ENCODE peak calls at places on chromosome 5, in five cellular contexts. F is frontal cortex, E is foreskin keratinocyte, T is cerebellar cortex, K is NCI-H1092 treated with DMSO at 0.1 percent for 48 hours. M is an unnamed sample.

GRCh38 chr5:118832974-118833373 is 155.4 kb downstream of the DTWD2 start:
- DNase-seq in F (no peak), T (no peak), E (no peak), K (no peak), M (no peak)

GRCh38 chr5:172105811-172106210 is 82.2 kb downstream of the STK10 start:
- DNase-seq in E (no peak), T (no peak), F (no peak), K (no peak), M (no peak)

GRCh38 chr5:1445313-1445894 is at the start of gene SLC6A3:
- DNase-seq in T (no peak), K (peak), F (no peak), E (no peak), M (peak)

GRCh38 chr5:180116077-180116375 is 44.5 kb upstream of the RNF130 start:
- DNase-seq in E (no peak), F (no peak), T (no peak), K (no peak), M (no peak)

GRCh38 chr5:5419291-5420210 is 2.9 kb upstream of the ICE1 start:
- DNase-seq in K (peak), F (peak), T (peak), E (peak), M (peak)

GRCh38 chr5:84623034-84623433 is 238.4 kb upstream of the EDIL3 start:
- DNase-seq in T (no peak), E (no peak), F (no peak), K (no peak), M (no peak)

GRCh38 chr5:41094871-41095270 is 23.7 kb upstream of the MROH2B start:
- DNase-seq in F (no peak), T (no peak), K (no peak), E (peak), M (no peak)

GRCh38 chr5:14298126-14298847 is 155.1 kb downstream of the TRIO start:
- DNase-seq in T (no peak), K (no peak), F (no peak), E (peak), M (no peak)

GRCh38 chr5:177232761-177233160 is 70.8 kb downstream of the RAB24 start:
- DNase-seq in E (peak), K (no peak), T (peak), F (no peak), M (no peak)

GRCh38 chr5:96453394-96453793 is 20.3 kb upstream of the PCSK1 start:
- DNase-seq in E (no peak), T (no peak), K (no peak), F (no peak), M (no peak)

GRCh38 chr5:142684508-142685031 is 1.3 kb downstream of the FGF1 start:
- DNase-seq in K (no peak), F (peak), E (no peak), T (peak), M (no peak)

GRCh38 chr5:27474395-27474794 is 436.0 kb upstream of the CDH9 start:
- DNase-seq in K (no peak), F (no peak), E (no peak), T (no peak), M (no peak)

GRCh38 chr5:151183451-151184245 is 26.1 kb upstream of the ANXA6 start:
- DNase-seq in E (peak), T (no peak), K (peak), F (no peak), M (no peak)

GRCh38 chr5:124343021-124343420 is 403.4 kb downstream of the ZNF608 start:
- DNase-seq in K (no peak), T (no peak), E (no peak), F (no peak), M (no peak)

GRCh38 chr5:165616550-165617430 is 2111.4 kb downstream of the MAT2B start:
- DNase-seq in F (no peak), E (no peak), K (no peak), T (no peak), M (no peak)

GRCh38 chr5:92237896-92238295 is 854.8 kb upstream of the ARRDC3 start:
- DNase-seq in E (peak), F (no peak), T (no peak), K (no peak), M (no peak)

GRCh38 chr5:59592101-59592500 is 301.4 kb downstream of the PDE4D start:
- DNase-seq in F (no peak), K (no peak), T (no peak), E (peak), M (no peak)

GRCh38 chr5:16033196-16033925 is 146.2 kb downstream of the MARCHF11 start:
- DNase-seq in F (no peak), T (no peak), K (no peak), E (peak), M (no peak)

GRCh38 chr5:59126665-59127354 is 543.9 kb downstream of the RAB3C start:
- DNase-seq in T (peak), F (no peak), E (peak), K (no peak), M (no peak)

GRCh38 chr5:65086234-65086886 is 317.6 kb downstream of the CWC27 start:
- DNase-seq in K (no peak), E (peak), F (no peak), T (peak), M (peak)

GRCh38 chr5:95835682-95836405 is 13.3 kb upstream of the GLRX start:
- DNase-seq in K (no peak), T (no peak), E (no peak), F (no peak), M (no peak)

GRCh38 chr5:148805323-148806290 is 20.8 kb upstream of the ADRB2 start:
- DNase-seq in E (no peak), K (no peak), F (no peak), T (no peak), M (no peak)

GRCh38 chr5:136062563-136063274 is 33.9 kb downstream of the TGFBI start:
- DNase-seq in T (no peak), E (peak), F (no peak), K (peak), M (no peak)

GRCh38 chr5:123929055-123929474 is 417.1 kb downstream of the CSNK1G3 start:
- DNase-seq in E (no peak), F (no peak), T (no peak), K (no peak), M (no peak)

GRCh38 chr5:32837211-32837610 is 126.1 kb downstream of the NPR3 start:
- DNase-seq in E (no peak), T (no peak), K (no peak), F (no peak), M (no peak)

GRCh38 chr5:108122701-108123100 is 259.2 kb downstream of the FBXL17 start:
- DNase-seq in K (no peak), E (no peak), T (no peak), F (no peak), M (no peak)

GRCh38 chr5:171946382-171946781 is 60.1 kb downstream of the FBXW11 start:
- DNase-seq in K (no peak), F (no peak), E (peak), T (no peak), M (no peak)

GRCh38 chr5:136639616-136640015 is 274.3 kb upstream of the TRPC7 start:
- DNase-seq in T (no peak), E (no peak), K (no peak), F (no peak), M (no peak)

GRCh38 chr5:83590966-83591365 is 119.4 kb downstream of the VCAN start:
- DNase-seq in K (no peak), T (no peak), F (no peak), E (no peak), M (no peak)

GRCh38 chr5:150989695-150990094 is 30.7 kb upstream of the GPX3 start:
- DNase-seq in K (no peak), F (no peak), T (no peak), E (no peak), M (no peak)

GRCh38 chr5:150653145-150653761 is 7.8 kb upstream of the MYOZ3 start:
- DNase-seq in F (no peak), T (no peak), K (no peak), E (no peak), M (no peak)

GRCh38 chr5:79793722-79794121 is 104.1 kb downstream of the CMYA5 start:
- DNase-seq in E (no peak), K (no peak), F (no peak), T (no peak), M (no peak)

M was measured in NCI-H748 treated with DMSO at 0.1 percent for 48 hours.